ENCODE peak calls at places on chromosomes 4 and X, in eight cellular contexts. N is AG08395, F is T-helper 17 cell, J is mucosa of gallbladder, G is caudate nucleus, T is T-helper 1 cell, S is tibial nerve, H is astrocyte of the cerebellum. Q is an unnamed sample.

GRCh38 chr4:52868138-52868537 is 6.0 kb downstream of the RASL11B start:
- DNase-seq in N (no peak), F (no peak), J (no peak), G (no peak), T (no peak), S (no peak), H (no peak), Q (no peak)

GRCh38 chrX:132671229-132671641 is 182.4 kb upstream of the MBNL3 start:
- DNase-seq in N (no peak), F (no peak), J (no peak), G (no peak), T (no peak), S (no peak), H (no peak), Q (no peak)

GRCh38 chr4:157300678-157301077 is 80.2 kb downstream of the GRIA2 start:
- DNase-seq in N (no peak), F (no peak), J (no peak), G (no peak), T (no peak), S (no peak), H (no peak), Q (no peak)

GRCh38 chr4:110096406-110096805 is 102.0 kb downstream of the ELOVL6 start:
- DNase-seq in N (no peak), F (no peak), J (no peak), G (no peak), T (no peak), S (no peak), H (no peak), Q (no peak)

GRCh38 chrX:134794692-134795091 is 136.4 kb upstream of the PLAC1 start:
- DNase-seq in N (no peak), F (no peak), J (no peak), G (no peak), T (no peak), S (no peak), H (no peak), Q (no peak)

GRCh38 chr4:8688041-8688907 is 95.7 kb downstream of the CPZ start:
- DNase-seq in N (peak), F (no peak), J (no peak), G (no peak), T (no peak), S (no peak), H (no peak), Q (no peak)

GRCh38 chr4:113613503-113613902 is 148.0 kb downstream of the CAMK2D start:
- DNase-seq in N (no peak), F (no peak), J (no peak), G (no peak), T (no peak), S (no peak), H (no peak), Q (no peak)

GRCh38 chrX:44343412-44343942 is at the start of gene EFHC2:
- DNase-seq in N (peak), F (peak), J (peak), G (no peak), T (peak), S (peak), H (no peak), Q (no peak)

GRCh38 chrX:153582896-153583295 is 16.0 kb downstream of the CCNQ start:
- DNase-seq in N (no peak), F (peak), J (peak), G (no peak), T (peak), S (no peak), H (no peak), Q (peak)

GRCh38 chrX:68832516-68833447 is 4.0 kb downstream of the EFNB1 start:
- DNase-seq in N (no peak), F (no peak), J (peak), G (no peak), T (no peak), S (no peak), H (no peak), Q (no peak)

GRCh38 chr4:6250235-6250983 is 19.2 kb upstream of the WFS1 start:
- DNase-seq in N (peak), F (no peak), J (peak), G (peak), T (no peak), S (peak), H (peak), Q (no peak)

GRCh38 chr4:54940996-54941395 is 184.4 kb downstream of the KDR start:
- DNase-seq in N (no peak), F (no peak), J (no peak), G (no peak), T (no peak), S (no peak), H (no peak), Q (no peak)